ENCODE peak calls at places on chromosomes 11 and 22, in six cellular contexts. One of them, this sample, is unnamed.

GRCh38 chr11:59180907-59181306 is 9.0 kb downstream of the DTX4 start:
- DNase-seq in neuronal stem cell: no peak
- DNase-seq in Peyer's patch: no peak
- DNase-seq in cardiac muscle cell: no peak
- DNase-seq in hepatocyte: no peak
- DNase-seq in brain microvascular endothelial cell: no peak
- DNase-seq in this sample: no peak

GRCh38 chr11:75775056-75775455 is 6.5 kb downstream of the DGAT2 start:
- DNase-seq in hepatocyte: no peak
- DNase-seq in neuronal stem cell: no peak
- DNase-seq in Peyer's patch: no peak
- DNase-seq in cardiac muscle cell: no peak
- DNase-seq in brain microvascular endothelial cell: no peak
- DNase-seq in this sample: peak; percentile 75

GRCh38 chr11:78110351-78110750 is 29.1 kb downstream of the ALG8 start:
- DNase-seq in cardiac muscle cell: no peak
- DNase-seq in hepatocyte: no peak
- DNase-seq in neuronal stem cell: no peak
- DNase-seq in Peyer's patch: no peak
- DNase-seq in brain microvascular endothelial cell: no peak
- DNase-seq in this sample: no peak

GRCh38 chr11:71207563-71207962 is 44.8 kb downstream of the SHANK2 start:
- DNase-seq in cardiac muscle cell: no peak
- DNase-seq in hepatocyte: no peak
- DNase-seq in Peyer's patch: no peak
- DNase-seq in brain microvascular endothelial cell: no peak
- DNase-seq in neuronal stem cell: no peak
- DNase-seq in this sample: no peak

GRCh38 chr11:7638710-7639642 is 34.3 kb downstream of the CYB5R2 start:
- DNase-seq in cardiac muscle cell: no peak
- DNase-seq in neuronal stem cell: no peak
- DNase-seq in Peyer's patch: no peak
- DNase-seq in hepatocyte: no peak
- DNase-seq in brain microvascular endothelial cell: no peak
- DNase-seq in this sample: no peak

GRCh38 chr11:60485987-60486386 is 6.6 kb upstream of the MS4A12 start:
- DNase-seq in hepatocyte: peak; percentile 51
- DNase-seq in neuronal stem cell: peak; percentile 9
- DNase-seq in Peyer's patch: peak; percentile 78
- DNase-seq in brain microvascular endothelial cell: no peak
- DNase-seq in cardiac muscle cell: no peak
- DNase-seq in this sample: peak; percentile 79

GRCh38 chr22:40519284-40519947 is 117.1 kb downstream of the MRTFA start:
- DNase-seq in neuronal stem cell: no peak
- DNase-seq in brain microvascular endothelial cell: no peak
- DNase-seq in cardiac muscle cell: no peak
- DNase-seq in Peyer's patch: no peak
- DNase-seq in hepatocyte: peak; percentile 18
- DNase-seq in this sample: no peak

GRCh38 chr11:30586251-30587144 is at the start of gene MPPED2:
- DNase-seq in cardiac muscle cell: no peak
- DNase-seq in Peyer's patch: no peak
- DNase-seq in neuronal stem cell: peak; percentile 79
- DNase-seq in brain microvascular endothelial cell: no peak
- DNase-seq in hepatocyte: peak; percentile 65
- DNase-seq in this sample: peak; percentile 91

GRCh38 chr11:62689421-62690183 is at the start of gene LRRN4CL:
- DNase-seq in hepatocyte: peak; percentile 60
- DNase-seq in Peyer's patch: peak; percentile 80
- DNase-seq in neuronal stem cell: no peak
- DNase-seq in cardiac muscle cell: peak; percentile 89
- DNase-seq in brain microvascular endothelial cell: peak; percentile 37
- DNase-seq in this sample: peak; percentile 54

GRCh38 chr11:105589346-105589745 is 20.5 kb upstream of the GRIA4 start:
- DNase-seq in Peyer's patch: no peak
- DNase-seq in cardiac muscle cell: no peak
- DNase-seq in neuronal stem cell: no peak
- DNase-seq in hepatocyte: no peak
- DNase-seq in brain microvascular endothelial cell: peak; percentile 53
- DNase-seq in this sample: no peak

GRCh38 chr11:118792642-118793124 is 1.7 kb upstream of the DDX6 start:
- DNase-seq in Peyer's patch: peak; percentile 92
- DNase-seq in neuronal stem cell: peak; percentile 77
- DNase-seq in cardiac muscle cell: peak; percentile 92
- DNase-seq in brain microvascular endothelial cell: peak; percentile 89
- DNase-seq in hepatocyte: peak; percentile 88
- DNase-seq in this sample: peak; percentile 91

GRCh38 chr11:68441466-68442230 is 18.9 kb upstream of the PPP6R3 start:
- DNase-seq in brain microvascular endothelial cell: peak; percentile 36
- DNase-seq in Peyer's patch: no peak
- DNase-seq in cardiac muscle cell: peak; percentile 57
- DNase-seq in neuronal stem cell: no peak
- DNase-seq in hepatocyte: no peak
- DNase-seq in this sample: peak; percentile 55

GRCh38 chr11:131855320-131855719 is 484.9 kb downstream of the NTM start:
- DNase-seq in brain microvascular endothelial cell: no peak
- DNase-seq in Peyer's patch: no peak
- DNase-seq in cardiac muscle cell: peak; percentile 64
- DNase-seq in neuronal stem cell: no peak
- DNase-seq in hepatocyte: no peak
- DNase-seq in this sample: no peak

GRCh38 chr11:24714601-24715000 is 217.7 kb downstream of the LUZP2 start:
- DNase-seq in Peyer's patch: no peak
- DNase-seq in brain microvascular endothelial cell: no peak
- DNase-seq in neuronal stem cell: no peak
- DNase-seq in cardiac muscle cell: no peak
- DNase-seq in hepatocyte: no peak
- DNase-seq in this sample: no peak

GRCh38 chr22:25027052-25027525 is 74.6 kb downstream of the KIAA1671 start:
- DNase-seq in Peyer's patch: peak; percentile 49
- DNase-seq in neuronal stem cell: no peak
- DNase-seq in hepatocyte: peak; percentile 42
- DNase-seq in brain microvascular endothelial cell: no peak
- DNase-seq in cardiac muscle cell: no peak
- DNase-seq in this sample: no peak

GRCh38 chr22:45435544-45436139 is 22.1 kb downstream of the RIBC2 start:
- DNase-seq in Peyer's patch: peak; percentile 96
- DNase-seq in brain microvascular endothelial cell: peak; percentile 87
- DNase-seq in cardiac muscle cell: peak; percentile 95
- DNase-seq in hepatocyte: peak; percentile 94
- DNase-seq in neuronal stem cell: peak; percentile 80
- DNase-seq in this sample: peak; percentile 90
- H3K4me3 ChIP-seq in Peyer's patch: no peak overlapping the region
- H3K4me3 ChIP-seq in brain microvascular endothelial cell: no peak overlapping the region
- H3K4me3 ChIP-seq in cardiac muscle cell: no peak overlapping the region
- H3K4me3 ChIP-seq in hepatocyte: no peak overlapping the region
- H3K4me3 ChIP-seq in neuronal stem cell: no peak overlapping the region
- H3K4me3 ChIP-seq in this sample: no peak overlapping the region

GRCh38 chr11:67405196-67405567 is 1.3 kb downstream of the TBC1D10C start:
- DNase-seq in hepatocyte: no peak
- DNase-seq in cardiac muscle cell: no peak
- DNase-seq in brain microvascular endothelial cell: no peak
- DNase-seq in Peyer's patch: peak; percentile 64
- DNase-seq in neuronal stem cell: no peak
- DNase-seq in this sample: no peak

GRCh38 chr11:67406420-67406968 is 2.6 kb downstream of the TBC1D10C start:
- DNase-seq in brain microvascular endothelial cell: no peak
- DNase-seq in hepatocyte: no peak
- DNase-seq in neuronal stem cell: no peak
- DNase-seq in Peyer's patch: peak; percentile 45
- DNase-seq in cardiac muscle cell: no peak
- DNase-seq in this sample: no peak

GRCh38 chr11:67405688-67406339 is 1.9 kb downstream of the TBC1D10C start:
- DNase-seq in Peyer's patch: no peak
- DNase-seq in brain microvascular endothelial cell: no peak
- DNase-seq in neuronal stem cell: no peak
- DNase-seq in hepatocyte: no peak
- DNase-seq in cardiac muscle cell: no peak
- DNase-seq in this sample: no peak

GRCh38 chr11:67406969-67407699 is 3.3 kb downstream of the TBC1D10C start:
- DNase-seq in neuronal stem cell: no peak
- DNase-seq in brain microvascular endothelial cell: no peak
- DNase-seq in Peyer's patch: peak; percentile 64
- DNase-seq in cardiac muscle cell: no peak
- DNase-seq in hepatocyte: no peak
- DNase-seq in this sample: no peak

DNA sequence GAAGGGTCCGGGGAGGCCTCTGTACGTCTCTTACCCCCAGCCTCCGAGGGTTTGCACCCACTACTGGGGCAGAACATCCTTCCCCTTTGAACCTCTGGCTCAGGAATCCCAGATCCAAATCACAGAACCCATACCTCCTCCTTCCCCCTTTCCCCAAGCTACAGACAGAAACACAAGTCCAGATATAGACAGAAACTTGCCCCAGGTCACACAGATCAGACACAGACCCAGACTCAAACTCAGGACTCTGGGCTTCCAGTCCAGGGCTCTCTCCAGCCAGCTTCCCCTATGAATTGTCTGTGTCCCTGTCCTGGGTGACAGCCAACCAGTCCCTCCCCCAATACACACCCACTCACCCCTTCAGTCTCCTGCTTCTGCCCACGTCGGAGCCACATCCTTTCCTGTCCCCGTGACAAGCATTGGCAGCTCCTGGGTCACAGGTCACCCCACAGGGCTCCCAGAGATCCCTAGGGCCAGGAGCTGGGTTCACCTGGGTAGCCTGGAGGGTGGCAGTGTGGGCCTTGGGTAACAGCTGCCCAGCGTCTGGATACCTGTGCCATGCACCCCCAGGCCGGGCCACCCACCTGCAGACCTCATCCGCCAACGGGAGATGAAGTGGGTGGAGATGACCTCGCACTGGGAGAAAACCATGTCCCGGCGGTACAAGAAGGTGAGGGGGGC is 772 bp downstream of the TBC1D10C start:
- DNase-seq in brain microvascular endothelial cell: no peak
- DNase-seq in Peyer's patch: peak; percentile 78
- DNase-seq in neuronal stem cell: no peak
- DNase-seq in hepatocyte: no peak
- DNase-seq in cardiac muscle cell: no peak
- DNase-seq in this sample: no peak
- H3K4me3 ChIP-seq in brain microvascular endothelial cell: no peak overlapping the region
- H3K4me3 ChIP-seq in Peyer's patch: peak overlapping the region; percentile 50
- H3K4me3 ChIP-seq in neuronal stem cell: no peak overlapping the region
- H3K4me3 ChIP-seq in hepatocyte: no peak overlapping the region
- H3K4me3 ChIP-seq in cardiac muscle cell: no peak overlapping the region
- H3K4me3 ChIP-seq in this sample: no peak overlapping the region

GRCh38 chr22:50686794-50687193 is 14.2 kb downstream of the SHANK3 start:
- DNase-seq in Peyer's patch: peak; percentile 18
- DNase-seq in hepatocyte: no peak
- DNase-seq in cardiac muscle cell: no peak
- DNase-seq in neuronal stem cell: no peak
- DNase-seq in brain microvascular endothelial cell: no peak
- DNase-seq in this sample: no peak

GRCh38 chr22:50683994-50684371 is 11.4 kb downstream of the SHANK3 start:
- DNase-seq in Peyer's patch: peak; percentile 34
- DNase-seq in neuronal stem cell: no peak
- DNase-seq in brain microvascular endothelial cell: no peak
- DNase-seq in hepatocyte: no peak
- DNase-seq in cardiac muscle cell: no peak
- DNase-seq in this sample: no peak

GRCh38 chr22:50683086-50683993 is 10.7 kb downstream of the SHANK3 start:
- DNase-seq in Peyer's patch: peak; percentile 33
- DNase-seq in neuronal stem cell: no peak
- DNase-seq in hepatocyte: peak; percentile 28
- DNase-seq in cardiac muscle cell: no peak
- DNase-seq in brain microvascular endothelial cell: no peak
- DNase-seq in this sample: peak; percentile 78

GRCh38 chr22:50684986-50685385 is 12.4 kb downstream of the SHANK3 start:
- DNase-seq in hepatocyte: peak; percentile 39
- DNase-seq in neuronal stem cell: no peak
- DNase-seq in Peyer's patch: peak; percentile 23
- DNase-seq in brain microvascular endothelial cell: peak; percentile 38
- DNase-seq in cardiac muscle cell: no peak
- DNase-seq in this sample: no peak

GRCh38 chr22:50684501-50684900 is 11.9 kb downstream of the SHANK3 start:
- DNase-seq in cardiac muscle cell: no peak
- DNase-seq in brain microvascular endothelial cell: no peak
- DNase-seq in hepatocyte: no peak
- DNase-seq in neuronal stem cell: no peak
- DNase-seq in Peyer's patch: peak; percentile 17
- DNase-seq in this sample: peak; percentile 44
- H3K4me3 ChIP-seq in cardiac muscle cell: no peak overlapping the region
- H3K4me3 ChIP-seq in brain microvascular endothelial cell: no peak overlapping the region
- H3K4me3 ChIP-seq in hepatocyte: no peak overlapping the region
- H3K4me3 ChIP-seq in neuronal stem cell: no peak overlapping the region
- H3K4me3 ChIP-seq in Peyer's patch: no peak overlapping the region
- H3K4me3 ChIP-seq in this sample: no peak overlapping the region

GRCh38 chr11:27571151-27571840 is 64.7 kb upstream of the LIN7C start:
- DNase-seq in cardiac muscle cell: peak; percentile 64
- DNase-seq in hepatocyte: no peak
- DNase-seq in brain microvascular endothelial cell: peak; percentile 83
- DNase-seq in neuronal stem cell: no peak
- DNase-seq in Peyer's patch: no peak
- DNase-seq in this sample: peak; percentile 3
- H3K4me3 ChIP-seq in cardiac muscle cell: no peak overlapping the region
- H3K4me3 ChIP-seq in hepatocyte: no peak overlapping the region
- H3K4me3 ChIP-seq in brain microvascular endothelial cell: no peak overlapping the region
- H3K4me3 ChIP-seq in neuronal stem cell: no peak overlapping the region
- H3K4me3 ChIP-seq in Peyer's patch: no peak overlapping the region
- H3K4me3 ChIP-seq in this sample: no peak overlapping the region

GRCh38 chr11:9316334-9316733 is 1.9 kb upstream of the TMEM41B start:
- DNase-seq in neuronal stem cell: no peak
- DNase-seq in Peyer's patch: no peak
- DNase-seq in cardiac muscle cell: no peak
- DNase-seq in brain microvascular endothelial cell: no peak
- DNase-seq in hepatocyte: no peak
- DNase-seq in this sample: no peak

GRCh38 chr11:9315078-9315688 is 790 bp upstream of the TMEM41B start:
- DNase-seq in brain microvascular endothelial cell: no peak
- DNase-seq in cardiac muscle cell: no peak
- DNase-seq in hepatocyte: no peak
- DNase-seq in neuronal stem cell: no peak
- DNase-seq in Peyer's patch: no peak
- DNase-seq in this sample: no peak

GRCh38 chr11:9314291-9315077 is at the start of gene TMEM41B:
- DNase-seq in cardiac muscle cell: peak; percentile 99
- DNase-seq in hepatocyte: peak; percentile 98
- DNase-seq in neuronal stem cell: peak; percentile 98
- DNase-seq in Peyer's patch: peak; percentile 99
- DNase-seq in brain microvascular endothelial cell: peak; percentile 97
- DNase-seq in this sample: peak; percentile 99

GRCh38 chr11:9313648-9314290 is 624 bp downstream of the TMEM41B start:
- DNase-seq in cardiac muscle cell: peak; percentile 27
- DNase-seq in brain microvascular endothelial cell: no peak
- DNase-seq in neuronal stem cell: no peak
- DNase-seq in Peyer's patch: peak; percentile 53
- DNase-seq in hepatocyte: peak; percentile 45
- DNase-seq in this sample: peak; percentile 79

DNA sequence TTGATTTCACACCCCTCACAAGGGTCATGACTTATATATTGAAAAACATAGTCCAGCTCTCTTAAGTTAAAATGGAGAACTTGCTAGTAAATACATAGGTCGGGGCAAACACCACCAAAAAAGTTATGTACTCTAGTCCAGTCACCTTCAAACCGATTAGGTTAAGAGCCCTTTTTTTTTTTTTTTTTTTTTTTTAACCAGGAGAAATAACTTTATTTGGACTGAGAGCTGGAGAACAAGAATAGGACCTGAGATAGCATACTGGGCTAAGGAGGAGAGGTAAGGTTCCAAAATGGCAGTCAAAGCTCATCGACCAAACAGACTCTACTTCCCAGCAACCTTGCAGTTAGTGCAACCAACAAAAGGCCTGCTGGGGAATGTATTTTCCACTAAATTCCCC is 3.9 kb downstream of the TMEM41B start:
- DNase-seq in brain microvascular endothelial cell: no peak
- DNase-seq in hepatocyte: no peak
- DNase-seq in Peyer's patch: no peak
- DNase-seq in cardiac muscle cell: no peak
- DNase-seq in neuronal stem cell: no peak
- DNase-seq in this sample: no peak
- H3K4me3 ChIP-seq in brain microvascular endothelial cell: no peak overlapping the region
- H3K4me3 ChIP-seq in hepatocyte: no peak overlapping the region
- H3K4me3 ChIP-seq in Peyer's patch: no peak overlapping the region
- H3K4me3 ChIP-seq in cardiac muscle cell: no peak overlapping the region
- H3K4me3 ChIP-seq in neuronal stem cell: no peak overlapping the region
- H3K4me3 ChIP-seq in this sample: no peak overlapping the region